ENCODE peak calls at places on chromosome 5, in five cellular contexts. One of them, this sample, is unnamed.

GRCh38 chr5:76544268-76544926 is 78.8 kb downstream of the F2RL2 start:
- DNase-seq in AG04450: no peak
- DNase-seq in foreskin fibroblast: no peak
- DNase-seq in heart right ventricle: no peak
- DNase-seq in IMR-90: peak
- DNase-seq in this sample: no peak

GRCh38 chr5:58127486-58128220 is 332.2 kb downstream of the PLK2 start:
- DNase-seq in foreskin fibroblast: no peak
- DNase-seq in AG04450: no peak
- DNase-seq in IMR-90: peak
- DNase-seq in heart right ventricle: no peak
- DNase-seq in this sample: no peak

GRCh38 chr5:78799254-78800017 is 150.9 kb upstream of the LHFPL2 start:
- DNase-seq in foreskin fibroblast: peak
- DNase-seq in IMR-90: peak
- DNase-seq in AG04450: no peak
- DNase-seq in heart right ventricle: no peak
- DNase-seq in this sample: no peak

GRCh38 chr5:98570010-98570409 is 203.5 kb upstream of the RGMB start:
- DNase-seq in foreskin fibroblast: peak
- DNase-seq in AG04450: no peak
- DNase-seq in heart right ventricle: no peak
- DNase-seq in IMR-90: peak
- DNase-seq in this sample: no peak

GRCh38 chr5:125950012-125950411 is 473.2 kb upstream of the GRAMD2B start:
- DNase-seq in heart right ventricle: no peak
- DNase-seq in foreskin fibroblast: no peak
- DNase-seq in IMR-90: no peak
- DNase-seq in AG04450: no peak
- DNase-seq in this sample: no peak

GRCh38 chr5:107466233-107466769 is 204.4 kb downstream of the EFNA5 start:
- DNase-seq in AG04450: peak
- DNase-seq in IMR-90: peak
- DNase-seq in heart right ventricle: no peak
- DNase-seq in foreskin fibroblast: peak
- DNase-seq in this sample: no peak

GRCh38 chr5:10133830-10134229 is 115.9 kb downstream of the ATPSCKMT start:
- DNase-seq in IMR-90: peak
- DNase-seq in heart right ventricle: no peak
- DNase-seq in foreskin fibroblast: peak
- DNase-seq in AG04450: no peak
- DNase-seq in this sample: no peak

GRCh38 chr5:79471556-79471955 is 42.4 kb downstream of the HOMER1 start:
- DNase-seq in AG04450: no peak
- DNase-seq in heart right ventricle: no peak
- DNase-seq in foreskin fibroblast: no peak
- DNase-seq in IMR-90: no peak
- DNase-seq in this sample: no peak

GRCh38 chr5:65213921-65214525 is 267.7 kb downstream of the ADAMTS6 start:
- DNase-seq in foreskin fibroblast: no peak
- DNase-seq in heart right ventricle: no peak
- DNase-seq in AG04450: no peak
- DNase-seq in IMR-90: peak
- DNase-seq in this sample: no peak

GRCh38 chr5:159819671-159820411 is 96.4 kb upstream of the ADRA1B start:
- DNase-seq in heart right ventricle: peak
- DNase-seq in IMR-90: no peak
- DNase-seq in AG04450: no peak
- DNase-seq in foreskin fibroblast: peak
- DNase-seq in this sample: no peak

GRCh38 chr5:78157001-78157400 is 137.5 kb downstream of the AP3B1 start:
- DNase-seq in heart right ventricle: no peak
- DNase-seq in foreskin fibroblast: no peak
- DNase-seq in IMR-90: no peak
- DNase-seq in AG04450: no peak
- DNase-seq in this sample: no peak

GRCh38 chr5:41637424-41637823 is 127.0 kb upstream of the PLCXD3 start:
- DNase-seq in heart right ventricle: no peak
- DNase-seq in foreskin fibroblast: no peak
- DNase-seq in AG04450: no peak
- DNase-seq in IMR-90: no peak
- DNase-seq in this sample: no peak

GRCh38 chr5:41638685-41639084 is 128.3 kb upstream of the PLCXD3 start:
- DNase-seq in AG04450: no peak
- DNase-seq in heart right ventricle: no peak
- DNase-seq in IMR-90: no peak
- DNase-seq in foreskin fibroblast: no peak
- DNase-seq in this sample: no peak

GRCh38 chr5:41636605-41637004 is 126.2 kb upstream of the PLCXD3 start:
- DNase-seq in foreskin fibroblast: no peak
- DNase-seq in IMR-90: peak
- DNase-seq in AG04450: no peak
- DNase-seq in heart right ventricle: no peak
- DNase-seq in this sample: no peak

GRCh38 chr5:41641621-41642020 is 131.2 kb upstream of the PLCXD3 start:
- DNase-seq in heart right ventricle: no peak
- DNase-seq in AG04450: no peak
- DNase-seq in foreskin fibroblast: no peak
- DNase-seq in IMR-90: peak
- DNase-seq in this sample: no peak

DNA sequence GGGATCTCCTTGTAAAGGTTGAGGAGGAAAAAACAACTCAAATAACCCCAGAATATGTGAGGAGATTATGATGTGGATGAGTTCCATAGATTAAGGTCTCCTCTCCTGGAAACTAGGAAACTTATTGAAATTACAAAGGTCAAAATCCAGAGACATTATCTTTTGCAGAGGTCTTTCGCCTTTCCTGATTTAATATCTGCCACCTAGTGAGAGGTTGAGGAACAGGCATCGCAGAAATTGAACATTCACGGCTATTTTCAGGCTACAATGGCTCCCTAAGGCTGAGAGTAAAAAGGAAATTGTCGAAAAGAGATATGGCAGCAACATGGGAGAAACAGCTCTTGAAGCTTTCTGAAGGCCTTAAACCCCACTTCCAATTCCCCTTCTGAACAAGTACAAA is 127.5 kb upstream of the PLCXD3 start:
- DNase-seq in heart right ventricle: no peak
- DNase-seq in AG04450: no peak
- DNase-seq in foreskin fibroblast: no peak
- DNase-seq in IMR-90: no peak
- DNase-seq in this sample: no peak
- TF ChIP-seq CTCF in heart right ventricle: no peak
- TF ChIP-seq CTCF in AG04450: peak
- TF ChIP-seq CTCF in foreskin fibroblast: peak
- TF ChIP-seq CTCF in IMR-90: peak
- TF ChIP-seq CTCF in this sample: peak

GRCh38 chr5:18238321-18238720 is 604.1 kb downstream of the TAF11L14 start:
- DNase-seq in IMR-90: no peak
- DNase-seq in foreskin fibroblast: no peak
- DNase-seq in heart right ventricle: no peak
- DNase-seq in AG04450: no peak
- DNase-seq in this sample: no peak

GRCh38 chr5:18243846-18244245 is 609.6 kb downstream of the TAF11L14 start:
- DNase-seq in foreskin fibroblast: no peak
- DNase-seq in AG04450: no peak
- DNase-seq in IMR-90: no peak
- DNase-seq in heart right ventricle: no peak
- DNase-seq in this sample: no peak

DNA sequence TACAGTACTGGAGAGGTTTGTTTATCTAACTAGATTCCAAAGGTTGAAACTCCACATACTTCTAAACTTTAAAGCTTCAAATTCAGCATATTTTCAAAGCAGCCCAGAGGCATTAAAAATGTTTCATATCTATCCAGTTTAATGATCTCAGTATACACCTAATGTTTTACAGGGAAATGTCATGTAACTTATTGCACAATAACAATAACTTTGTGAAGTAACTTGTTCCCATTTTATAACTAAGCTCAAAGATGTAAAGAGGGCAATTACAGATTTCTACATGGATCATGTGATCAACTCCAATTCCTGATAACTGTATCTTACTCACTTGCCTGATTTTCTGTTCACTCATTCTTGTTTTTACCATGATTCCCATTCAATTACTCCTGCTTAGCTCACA is 610.0 kb downstream of the TAF11L14 start:
- DNase-seq in IMR-90: no peak
- DNase-seq in AG04450: no peak
- DNase-seq in foreskin fibroblast: no peak
- DNase-seq in heart right ventricle: no peak
- DNase-seq in this sample: no peak
- TF ChIP-seq CTCF in IMR-90: no peak
- TF ChIP-seq CTCF in AG04450: no peak
- TF ChIP-seq CTCF in foreskin fibroblast: no peak
- TF ChIP-seq CTCF in heart right ventricle: no peak
- TF ChIP-seq CTCF in this sample: no peak

GRCh38 chr5:146475190-146475801 is 28.2 kb downstream of the TCERG1 start:
- DNase-seq in AG04450: no peak
- DNase-seq in heart right ventricle: no peak
- DNase-seq in foreskin fibroblast: no peak
- DNase-seq in IMR-90: no peak
- DNase-seq in this sample: no peak
- TF ChIP-seq CTCF in AG04450: peak
- TF ChIP-seq CTCF in heart right ventricle: no peak
- TF ChIP-seq CTCF in foreskin fibroblast: peak
- TF ChIP-seq CTCF in IMR-90: peak
- TF ChIP-seq CTCF in this sample: peak

DNA sequence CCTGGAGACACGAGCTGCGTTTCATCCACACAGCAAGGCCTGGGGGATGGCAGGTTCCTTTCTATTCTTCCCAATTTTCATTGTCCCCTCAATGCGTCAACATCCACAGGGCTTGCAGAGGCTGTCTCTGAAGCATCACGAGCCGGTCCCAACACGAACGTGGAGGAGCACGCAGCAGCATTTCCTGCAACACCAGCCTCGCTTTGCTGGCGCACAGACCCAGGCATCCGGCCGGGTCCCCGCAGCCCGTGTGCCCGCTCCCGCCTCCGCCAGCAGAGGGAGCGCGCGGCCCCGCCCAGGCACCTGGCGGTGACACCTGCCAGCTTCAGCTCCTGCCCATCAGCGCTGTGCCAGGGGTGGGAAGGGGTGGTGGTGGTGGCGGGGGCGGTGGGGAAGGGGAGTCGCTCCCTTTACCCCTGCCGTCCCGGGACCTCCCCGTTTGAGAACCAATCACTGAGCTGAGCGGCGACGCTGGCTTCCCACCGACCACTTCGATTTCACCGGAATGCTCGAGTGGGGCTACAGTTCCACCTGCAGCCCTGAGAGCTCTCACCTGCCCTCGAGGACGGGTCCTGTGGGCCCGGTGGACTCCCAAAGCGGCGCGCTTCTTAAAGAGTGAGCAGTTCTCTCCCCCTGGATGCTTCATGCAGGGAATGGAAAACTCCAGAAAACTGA is 464.5 kb downstream of the ICE1 start:
- DNase-seq in foreskin fibroblast: no peak
- DNase-seq in IMR-90: no peak
- DNase-seq in heart right ventricle: no peak
- DNase-seq in AG04450: no peak
- DNase-seq in this sample: peak
- TF ChIP-seq CTCF in foreskin fibroblast: no peak
- TF ChIP-seq CTCF in IMR-90: no peak
- TF ChIP-seq CTCF in heart right ventricle: peak
- TF ChIP-seq CTCF in AG04450: no peak
- TF ChIP-seq CTCF in this sample: peak

GRCh38 chr5:14464101-14464500 is 117.5 kb upstream of the OTULINL start:
- DNase-seq in IMR-90: no peak
- DNase-seq in heart right ventricle: no peak
- DNase-seq in foreskin fibroblast: no peak
- DNase-seq in AG04450: no peak
- DNase-seq in this sample: no peak

GRCh38 chr5:14465086-14465485 is 116.5 kb upstream of the OTULINL start:
- DNase-seq in AG04450: peak
- DNase-seq in IMR-90: peak
- DNase-seq in foreskin fibroblast: peak
- DNase-seq in heart right ventricle: no peak
- DNase-seq in this sample: no peak

GRCh38 chr5:14465776-14466175 is 115.8 kb upstream of the OTULINL start:
- DNase-seq in IMR-90: no peak
- DNase-seq in heart right ventricle: no peak
- DNase-seq in foreskin fibroblast: no peak
- DNase-seq in AG04450: no peak
- DNase-seq in this sample: no peak

GRCh38 chr5:14463629-14464028 is 118.0 kb upstream of the OTULINL start:
- DNase-seq in IMR-90: peak
- DNase-seq in foreskin fibroblast: peak
- DNase-seq in AG04450: no peak
- DNase-seq in heart right ventricle: no peak
- DNase-seq in this sample: no peak

GRCh38 chr5:14464661-14465060 is 116.9 kb upstream of the OTULINL start:
- DNase-seq in IMR-90: no peak
- DNase-seq in AG04450: no peak
- DNase-seq in foreskin fibroblast: no peak
- DNase-seq in heart right ventricle: no peak
- DNase-seq in this sample: no peak
- TF ChIP-seq CTCF in IMR-90: no peak
- TF ChIP-seq CTCF in AG04450: no peak
- TF ChIP-seq CTCF in foreskin fibroblast: no peak
- TF ChIP-seq CTCF in heart right ventricle: no peak
- TF ChIP-seq CTCF in this sample: no peak

GRCh38 chr5:139246394-139246793 is 47.1 kb upstream of the MATR3 start:
- DNase-seq in heart right ventricle: no peak
- DNase-seq in IMR-90: peak
- DNase-seq in AG04450: no peak
- DNase-seq in foreskin fibroblast: peak
- DNase-seq in this sample: no peak
- TF ChIP-seq CTCF in heart right ventricle: no peak
- TF ChIP-seq CTCF in IMR-90: no peak
- TF ChIP-seq CTCF in AG04450: no peak
- TF ChIP-seq CTCF in foreskin fibroblast: no peak
- TF ChIP-seq CTCF in this sample: no peak

GRCh38 chr5:154538492-154538891 is 60.5 kb upstream of the HAND1 start:
- DNase-seq in heart right ventricle: no peak
- DNase-seq in IMR-90: no peak
- DNase-seq in AG04450: no peak
- DNase-seq in foreskin fibroblast: no peak
- DNase-seq in this sample: no peak

GRCh38 chr5:154542000-154542399 is 64.0 kb upstream of the HAND1 start:
- DNase-seq in AG04450: no peak
- DNase-seq in heart right ventricle: no peak
- DNase-seq in foreskin fibroblast: no peak
- DNase-seq in IMR-90: no peak
- DNase-seq in this sample: no peak

GRCh38 chr5:154541553-154541952 is 63.5 kb upstream of the HAND1 start:
- DNase-seq in AG04450: no peak
- DNase-seq in foreskin fibroblast: no peak
- DNase-seq in heart right ventricle: no peak
- DNase-seq in IMR-90: no peak
- DNase-seq in this sample: no peak

GRCh38 chr5:154542581-154542980 is 64.6 kb upstream of the HAND1 start:
- DNase-seq in foreskin fibroblast: no peak
- DNase-seq in AG04450: no peak
- DNase-seq in IMR-90: no peak
- DNase-seq in heart right ventricle: no peak
- DNase-seq in this sample: no peak

DNA sequence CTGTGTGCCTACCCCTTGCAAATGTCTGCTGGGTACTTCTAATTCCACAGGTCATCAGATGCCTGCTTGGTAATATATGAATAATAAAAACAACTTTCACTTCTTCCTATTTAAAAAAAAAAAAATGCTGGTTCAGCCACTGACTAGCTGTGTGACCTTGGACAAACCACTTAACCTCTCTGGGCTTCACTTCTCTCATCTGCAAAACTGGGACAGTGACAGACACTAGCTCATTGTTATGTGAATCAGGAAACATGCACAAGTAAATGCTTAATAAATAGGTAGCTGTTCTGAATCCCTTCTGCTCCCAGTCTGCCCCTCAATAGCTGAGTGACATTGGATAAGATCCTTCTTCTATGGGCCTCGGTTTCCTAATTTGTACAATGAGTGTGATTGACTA is 62.6 kb upstream of the HAND1 start:
- DNase-seq in foreskin fibroblast: no peak
- DNase-seq in AG04450: no peak
- DNase-seq in IMR-90: no peak
- DNase-seq in heart right ventricle: no peak
- DNase-seq in this sample: no peak
- TF ChIP-seq CTCF in foreskin fibroblast: no peak
- TF ChIP-seq CTCF in AG04450: no peak
- TF ChIP-seq CTCF in IMR-90: no peak
- TF ChIP-seq CTCF in heart right ventricle: no peak
- TF ChIP-seq CTCF in this sample: no peak

This sample was measured in progenitor cell of endocrine pancreas.